ENCODE peak calls at places on chromosome 12, in six cellular contexts. N is cardiac septum, K is substantia nigra, B is endothelial cell of umbilical vein, T is AG09309, P is MV-4-11. U is an unnamed sample.

GRCh38 chr12:14418526-14418925 is 53.0 kb downstream of the ATF7IP start:
- DNase-seq in N (no peak), K (no peak), B (peak), T (no peak), P (peak), U (peak)

GRCh38 chr12:64583395-64584172 is 26.7 kb upstream of the RASSF3 start:
- DNase-seq in N (no peak), K (no peak), B (peak), T (no peak), P (peak), U (peak)

GRCh38 chr12:20058068-20058467 is 310.3 kb upstream of the PDE3A start:
- DNase-seq in N (no peak), K (no peak), B (no peak), T (no peak), P (no peak), U (peak)

GRCh38 chr12:28795306-28795705 is 353.8 kb upstream of the FAR2 start:
- DNase-seq in N (no peak), K (no peak), B (no peak), T (no peak), P (no peak), U (no peak)

GRCh38 chr12:80470403-80470802 is 26.4 kb downstream of the PTPRQ start:
- DNase-seq in N (no peak), K (no peak), B (no peak), T (no peak), P (no peak), U (no peak)

GRCh38 chr12:55847603-55848329 is 5.0 kb upstream of the MMP19 start:
- DNase-seq in N (peak), K (no peak), B (peak), T (peak), P (peak), U (peak)

GRCh38 chr12:13573698-13574321 is 377.3 kb downstream of the EMP1 start:
- DNase-seq in N (no peak), K (no peak), B (no peak), T (peak), P (peak), U (no peak)

GRCh38 chr12:50103767-50104321 is at the start of gene GPD1:
- DNase-seq in N (peak), K (peak), B (no peak), T (no peak), P (no peak), U (peak)

GRCh38 chr12:51871126-51871525 is 16.8 kb upstream of the ANKRD33 start:
- DNase-seq in N (no peak), K (peak), B (no peak), T (no peak), P (peak), U (no peak)

GRCh38 chr12:93862424-93862823 is 185.2 kb downstream of the CRADD start:
- DNase-seq in N (no peak), K (no peak), B (no peak), T (no peak), P (no peak), U (no peak)

GRCh38 chr12:6327591-6328041 is 14.3 kb downstream of the TNFRSF1A start:
- DNase-seq in N (peak), K (no peak), B (no peak), T (no peak), P (no peak), U (no peak)

GRCh38 chr12:14836336-14837210 is 6.8 kb downstream of the ART4 start:
- DNase-seq in N (no peak), K (no peak), B (peak), T (peak), P (no peak), U (no peak)

GRCh38 chr12:89657739-89658138 is 50.9 kb downstream of the ATP2B1 start:
- DNase-seq in N (no peak), K (no peak), B (no peak), T (no peak), P (no peak), U (no peak)

GRCh38 chr12:79927772-79928474 is 7.0 kb downstream of the PPP1R12A start:
- DNase-seq in N (no peak), K (no peak), B (no peak), T (no peak), P (peak), U (no peak)

GRCh38 chr12:110591508-110592051 is 8.5 kb upstream of the PPTC7 start:
- DNase-seq in N (no peak), K (no peak), B (no peak), T (no peak), P (no peak), U (peak)

GRCh38 chr12:131894981-131895639 is 688 bp downstream of the ULK1 start:
- DNase-seq in N (no peak), K (no peak), B (peak), T (no peak), P (no peak), U (peak)

GRCh38 chr12:2341871-2342270 is 289.1 kb downstream of the CACNA1C start:
- DNase-seq in N (no peak), K (no peak), B (no peak), T (peak), P (peak), U (no peak)

GRCh38 chr12:130156652-130157275 is 5.5 kb upstream of the FZD10 start:
- DNase-seq in N (no peak), K (no peak), B (no peak), T (no peak), P (no peak), U (no peak)

GRCh38 chr12:94714378-94714777 is 64.0 kb upstream of the TMCC3 start:
- DNase-seq in N (no peak), K (no peak), B (peak), T (no peak), P (no peak), U (peak)

GRCh38 chr12:69569236-69569635 is 16.0 kb upstream of the CCT2 start:
- DNase-seq in N (no peak), K (no peak), B (no peak), T (no peak), P (no peak), U (no peak)

GRCh38 chr12:25186038-25186787 is 8.7 kb downstream of the DNAI7 start:
- DNase-seq in N (no peak), K (no peak), B (no peak), T (no peak), P (peak), U (no peak)

GRCh38 chr12:97968641-97969171 is 506.1 kb downstream of the RMST start:
- DNase-seq in N (no peak), K (no peak), B (no peak), T (no peak), P (no peak), U (no peak)

GRCh38 chr12:14281539-14281938 is 83.9 kb upstream of the ATF7IP start:
- DNase-seq in N (no peak), K (no peak), B (no peak), T (no peak), P (no peak), U (no peak)

GRCh38 chr12:75672212-75672611 is 160.8 kb upstream of the KRR1 start:
- DNase-seq in N (no peak), K (no peak), B (no peak), T (no peak), P (no peak), U (peak)

GRCh38 chr12:121942145-121942718 is 23.8 kb downstream of the CFAP251 start:
- DNase-seq in N (no peak), K (no peak), B (no peak), T (no peak), P (no peak), U (no peak)

GRCh38 chr12:58310368-58310767 is 369.0 kb downstream of the ATP23 start:
- DNase-seq in N (no peak), K (no peak), B (no peak), T (no peak), P (no peak), U (no peak)

GRCh38 chr12:114747156-114747555 is 63.2 kb upstream of the TBX3 start:
- DNase-seq in N (no peak), K (no peak), B (no peak), T (no peak), P (no peak), U (peak)

GRCh38 chr12:4177257-4177656 is 96.3 kb upstream of the CCND2 start:
- DNase-seq in N (no peak), K (no peak), B (no peak), T (no peak), P (peak), U (no peak)

GRCh38 chr12:52380271-52380694 is 5.2 kb downstream of the KRT84 start:
- DNase-seq in N (no peak), K (peak), B (peak), T (no peak), P (peak), U (peak)

GRCh38 chr12:116113398-116114130 is 163.9 kb downstream of the MED13L start:
- DNase-seq in N (no peak), K (no peak), B (no peak), T (no peak), P (no peak), U (peak)

GRCh38 chr12:92290016-92290685 is 144.5 kb upstream of the BTG1 start:
- DNase-seq in N (no peak), K (no peak), B (peak), T (peak), P (no peak), U (no peak)